ENCODE peak calls at places on chromosomes 3 and 15, in five cellular contexts. One of them, this sample, is unnamed.

GRCh38 chr3:174953068-174953467 is 93.9 kb downstream of the NAALADL2 start:
- DNase-seq in stimulated activated CD4-positive, alpha-beta T cell treated with anti-CD3 and anti-CD28 coated beads, Interleukin-1b, Interleukin-23, amount 100 ng/mL, for 1 hour: no peak
- DNase-seq in substantia nigra: no peak
- DNase-seq in right atrium auricular region: no peak
- DNase-seq in NCI-H748 treated with DMSO at 0.1 percent for 48 hours: no peak
- DNase-seq in this sample: no peak

GRCh38 chr15:52528465-52529288 is at the start of gene MYO5A:
- DNase-seq in stimulated activated CD4-positive, alpha-beta T cell treated with anti-CD3 and anti-CD28 coated beads, Interleukin-1b, Interleukin-23, amount 100 ng/mL, for 1 hour: peak; percentile 34
- DNase-seq in NCI-H748 treated with DMSO at 0.1 percent for 48 hours: no peak
- DNase-seq in right atrium auricular region: peak; percentile 64
- DNase-seq in substantia nigra: peak; percentile 61
- DNase-seq in this sample: peak; percentile 83

GRCh38 chr3:182989566-182989965 is 9.2 kb upstream of the DCUN1D1 start:
- DNase-seq in NCI-H748 treated with DMSO at 0.1 percent for 48 hours: no peak
- DNase-seq in substantia nigra: no peak
- DNase-seq in right atrium auricular region: peak; percentile 30
- DNase-seq in stimulated activated CD4-positive, alpha-beta T cell treated with anti-CD3 and anti-CD28 coated beads, Interleukin-1b, Interleukin-23, amount 100 ng/mL, for 1 hour: no peak
- DNase-seq in this sample: no peak

GRCh38 chr3:79040701-79041100 is 727.1 kb downstream of the ROBO1 start:
- DNase-seq in right atrium auricular region: no peak
- DNase-seq in stimulated activated CD4-positive, alpha-beta T cell treated with anti-CD3 and anti-CD28 coated beads, Interleukin-1b, Interleukin-23, amount 100 ng/mL, for 1 hour: no peak
- DNase-seq in NCI-H748 treated with DMSO at 0.1 percent for 48 hours: no peak
- DNase-seq in substantia nigra: no peak
- DNase-seq in this sample: no peak

GRCh38 chr15:85865070-85865684 is 70.5 kb upstream of the KLHL25 start:
- DNase-seq in stimulated activated CD4-positive, alpha-beta T cell treated with anti-CD3 and anti-CD28 coated beads, Interleukin-1b, Interleukin-23, amount 100 ng/mL, for 1 hour: no peak
- DNase-seq in NCI-H748 treated with DMSO at 0.1 percent for 48 hours: no peak
- DNase-seq in right atrium auricular region: peak; percentile 58
- DNase-seq in substantia nigra: no peak
- DNase-seq in this sample: no peak

GRCh38 chr3:124033360-124034015 is 41.6 kb upstream of the ROPN1 start:
- DNase-seq in NCI-H748 treated with DMSO at 0.1 percent for 48 hours: no peak
- DNase-seq in stimulated activated CD4-positive, alpha-beta T cell treated with anti-CD3 and anti-CD28 coated beads, Interleukin-1b, Interleukin-23, amount 100 ng/mL, for 1 hour: no peak
- DNase-seq in right atrium auricular region: no peak
- DNase-seq in substantia nigra: no peak
- DNase-seq in this sample: peak; percentile 11

GRCh38 chr3:158568784-158569183 is 2.2 kb upstream of the MLF1 start:
- DNase-seq in substantia nigra: no peak
- DNase-seq in NCI-H748 treated with DMSO at 0.1 percent for 48 hours: no peak
- DNase-seq in right atrium auricular region: no peak
- DNase-seq in stimulated activated CD4-positive, alpha-beta T cell treated with anti-CD3 and anti-CD28 coated beads, Interleukin-1b, Interleukin-23, amount 100 ng/mL, for 1 hour: no peak
- DNase-seq in this sample: no peak

GRCh38 chr15:93173369-93173768 is 84.4 kb upstream of the RGMA start:
- DNase-seq in substantia nigra: no peak
- DNase-seq in right atrium auricular region: no peak
- DNase-seq in stimulated activated CD4-positive, alpha-beta T cell treated with anti-CD3 and anti-CD28 coated beads, Interleukin-1b, Interleukin-23, amount 100 ng/mL, for 1 hour: no peak
- DNase-seq in NCI-H748 treated with DMSO at 0.1 percent for 48 hours: no peak
- DNase-seq in this sample: no peak

GRCh38 chr15:52493968-52494367 is 34.7 kb downstream of the MYO5A start:
- DNase-seq in substantia nigra: no peak
- DNase-seq in NCI-H748 treated with DMSO at 0.1 percent for 48 hours: no peak
- DNase-seq in stimulated activated CD4-positive, alpha-beta T cell treated with anti-CD3 and anti-CD28 coated beads, Interleukin-1b, Interleukin-23, amount 100 ng/mL, for 1 hour: no peak
- DNase-seq in right atrium auricular region: no peak
- DNase-seq in this sample: no peak

GRCh38 chr15:73317651-73318462 is 50.9 kb downstream of the HCN4 start:
- DNase-seq in stimulated activated CD4-positive, alpha-beta T cell treated with anti-CD3 and anti-CD28 coated beads, Interleukin-1b, Interleukin-23, amount 100 ng/mL, for 1 hour: no peak
- DNase-seq in right atrium auricular region: no peak
- DNase-seq in substantia nigra: no peak
- DNase-seq in NCI-H748 treated with DMSO at 0.1 percent for 48 hours: no peak
- DNase-seq in this sample: no peak

GRCh38 chr15:67803996-67804843 is 21.1 kb upstream of the SKOR1 start:
- DNase-seq in NCI-H748 treated with DMSO at 0.1 percent for 48 hours: no peak
- DNase-seq in substantia nigra: peak; percentile 6
- DNase-seq in right atrium auricular region: no peak
- DNase-seq in stimulated activated CD4-positive, alpha-beta T cell treated with anti-CD3 and anti-CD28 coated beads, Interleukin-1b, Interleukin-23, amount 100 ng/mL, for 1 hour: no peak
- DNase-seq in this sample: no peak

GRCh38 chr3:61866961-61867461 is 305.6 kb downstream of the PTPRG start:
- DNase-seq in NCI-H748 treated with DMSO at 0.1 percent for 48 hours: no peak
- DNase-seq in stimulated activated CD4-positive, alpha-beta T cell treated with anti-CD3 and anti-CD28 coated beads, Interleukin-1b, Interleukin-23, amount 100 ng/mL, for 1 hour: no peak
- DNase-seq in right atrium auricular region: no peak
- DNase-seq in substantia nigra: no peak
- DNase-seq in this sample: no peak

GRCh38 chr3:99532246-99532645 is 106.1 kb upstream of the COL8A1 start:
- DNase-seq in substantia nigra: peak; percentile 6
- DNase-seq in NCI-H748 treated with DMSO at 0.1 percent for 48 hours: no peak
- DNase-seq in right atrium auricular region: no peak
- DNase-seq in stimulated activated CD4-positive, alpha-beta T cell treated with anti-CD3 and anti-CD28 coated beads, Interleukin-1b, Interleukin-23, amount 100 ng/mL, for 1 hour: no peak
- DNase-seq in this sample: peak; percentile 1

GRCh38 chr3:184761120-184761841 is 49.4 kb upstream of the MAGEF1 start:
- DNase-seq in stimulated activated CD4-positive, alpha-beta T cell treated with anti-CD3 and anti-CD28 coated beads, Interleukin-1b, Interleukin-23, amount 100 ng/mL, for 1 hour: no peak
- DNase-seq in substantia nigra: no peak
- DNase-seq in right atrium auricular region: no peak
- DNase-seq in NCI-H748 treated with DMSO at 0.1 percent for 48 hours: no peak
- DNase-seq in this sample: no peak

GRCh38 chr3:16728762-16729745 is 123.8 kb upstream of the DAZL start:
- DNase-seq in substantia nigra: no peak
- DNase-seq in NCI-H748 treated with DMSO at 0.1 percent for 48 hours: no peak
- DNase-seq in stimulated activated CD4-positive, alpha-beta T cell treated with anti-CD3 and anti-CD28 coated beads, Interleukin-1b, Interleukin-23, amount 100 ng/mL, for 1 hour: no peak
- DNase-seq in right atrium auricular region: no peak
- DNase-seq in this sample: no peak

GRCh38 chr3:167228135-167228534 is 152.0 kb downstream of the ZBBX start:
- DNase-seq in substantia nigra: no peak
- DNase-seq in right atrium auricular region: no peak
- DNase-seq in stimulated activated CD4-positive, alpha-beta T cell treated with anti-CD3 and anti-CD28 coated beads, Interleukin-1b, Interleukin-23, amount 100 ng/mL, for 1 hour: no peak
- DNase-seq in NCI-H748 treated with DMSO at 0.1 percent for 48 hours: no peak
- DNase-seq in this sample: no peak

GRCh38 chr3:161220850-161221753 is at the start of gene NMD3:
- DNase-seq in substantia nigra: peak; percentile 82
- DNase-seq in stimulated activated CD4-positive, alpha-beta T cell treated with anti-CD3 and anti-CD28 coated beads, Interleukin-1b, Interleukin-23, amount 100 ng/mL, for 1 hour: peak; percentile 77
- DNase-seq in right atrium auricular region: peak; percentile 97
- DNase-seq in NCI-H748 treated with DMSO at 0.1 percent for 48 hours: peak; percentile 62
- DNase-seq in this sample: peak; percentile 93

GRCh38 chr15:73866881-73867410 is 6.4 kb upstream of the TBC1D21 start:
- DNase-seq in NCI-H748 treated with DMSO at 0.1 percent for 48 hours: no peak
- DNase-seq in right atrium auricular region: no peak
- DNase-seq in substantia nigra: no peak
- DNase-seq in stimulated activated CD4-positive, alpha-beta T cell treated with anti-CD3 and anti-CD28 coated beads, Interleukin-1b, Interleukin-23, amount 100 ng/mL, for 1 hour: no peak
- DNase-seq in this sample: no peak

GRCh38 chr3:45545476-45545875 is 49.1 kb upstream of the LIMD1 start:
- DNase-seq in stimulated activated CD4-positive, alpha-beta T cell treated with anti-CD3 and anti-CD28 coated beads, Interleukin-1b, Interleukin-23, amount 100 ng/mL, for 1 hour: no peak
- DNase-seq in substantia nigra: peak; percentile 85
- DNase-seq in NCI-H748 treated with DMSO at 0.1 percent for 48 hours: no peak
- DNase-seq in right atrium auricular region: peak; percentile 84
- DNase-seq in this sample: no peak

GRCh38 chr15:92619380-92620101 is 36.0 kb downstream of the FAM174B start:
- DNase-seq in stimulated activated CD4-positive, alpha-beta T cell treated with anti-CD3 and anti-CD28 coated beads, Interleukin-1b, Interleukin-23, amount 100 ng/mL, for 1 hour: no peak
- DNase-seq in NCI-H748 treated with DMSO at 0.1 percent for 48 hours: no peak
- DNase-seq in substantia nigra: no peak
- DNase-seq in right atrium auricular region: no peak
- DNase-seq in this sample: no peak

GRCh38 chr3:129022114-129022994 is 21.2 kb downstream of the EFCC1 start:
- DNase-seq in substantia nigra: no peak
- DNase-seq in stimulated activated CD4-positive, alpha-beta T cell treated with anti-CD3 and anti-CD28 coated beads, Interleukin-1b, Interleukin-23, amount 100 ng/mL, for 1 hour: no peak
- DNase-seq in right atrium auricular region: no peak
- DNase-seq in NCI-H748 treated with DMSO at 0.1 percent for 48 hours: no peak
- DNase-seq in this sample: no peak

GRCh38 chr3:65712156-65712555 is 326.6 kb downstream of the MAGI1 start:
- DNase-seq in substantia nigra: no peak
- DNase-seq in right atrium auricular region: no peak
- DNase-seq in NCI-H748 treated with DMSO at 0.1 percent for 48 hours: no peak
- DNase-seq in stimulated activated CD4-positive, alpha-beta T cell treated with anti-CD3 and anti-CD28 coated beads, Interleukin-1b, Interleukin-23, amount 100 ng/mL, for 1 hour: no peak
- DNase-seq in this sample: no peak

GRCh38 chr3:17404548-17404947 is 337.9 kb downstream of the TBC1D5 start:
- DNase-seq in substantia nigra: no peak
- DNase-seq in NCI-H748 treated with DMSO at 0.1 percent for 48 hours: no peak
- DNase-seq in right atrium auricular region: no peak
- DNase-seq in stimulated activated CD4-positive, alpha-beta T cell treated with anti-CD3 and anti-CD28 coated beads, Interleukin-1b, Interleukin-23, amount 100 ng/mL, for 1 hour: no peak
- DNase-seq in this sample: no peak

GRCh38 chr3:50324351-50325144 is 2.0 kb upstream of the HYAL2 start:
- DNase-seq in substantia nigra: peak; percentile 33
- DNase-seq in stimulated activated CD4-positive, alpha-beta T cell treated with anti-CD3 and anti-CD28 coated beads, Interleukin-1b, Interleukin-23, amount 100 ng/mL, for 1 hour: no peak
- DNase-seq in NCI-H748 treated with DMSO at 0.1 percent for 48 hours: peak; percentile 11
- DNase-seq in right atrium auricular region: peak; percentile 76
- DNase-seq in this sample: peak; percentile 72

GRCh38 chr15:77542491-77543001 is 90.2 kb downstream of the LINGO1 start:
- DNase-seq in substantia nigra: no peak
- DNase-seq in NCI-H748 treated with DMSO at 0.1 percent for 48 hours: no peak
- DNase-seq in stimulated activated CD4-positive, alpha-beta T cell treated with anti-CD3 and anti-CD28 coated beads, Interleukin-1b, Interleukin-23, amount 100 ng/mL, for 1 hour: no peak
- DNase-seq in right atrium auricular region: no peak
- DNase-seq in this sample: no peak

GRCh38 chr3:53171827-53172505 is 11.0 kb downstream of the PRKCD start:
- DNase-seq in stimulated activated CD4-positive, alpha-beta T cell treated with anti-CD3 and anti-CD28 coated beads, Interleukin-1b, Interleukin-23, amount 100 ng/mL, for 1 hour: no peak
- DNase-seq in NCI-H748 treated with DMSO at 0.1 percent for 48 hours: no peak
- DNase-seq in substantia nigra: no peak
- DNase-seq in right atrium auricular region: no peak
- DNase-seq in this sample: no peak

GRCh38 chr3:158718490-158719170 is 13.6 kb downstream of the RARRES1 start:
- DNase-seq in substantia nigra: no peak
- DNase-seq in stimulated activated CD4-positive, alpha-beta T cell treated with anti-CD3 and anti-CD28 coated beads, Interleukin-1b, Interleukin-23, amount 100 ng/mL, for 1 hour: no peak
- DNase-seq in right atrium auricular region: no peak
- DNase-seq in NCI-H748 treated with DMSO at 0.1 percent for 48 hours: no peak
- DNase-seq in this sample: no peak

GRCh38 chr15:62611002-62611401 is 431.5 kb upstream of the TPM1 start:
- DNase-seq in substantia nigra: no peak
- DNase-seq in stimulated activated CD4-positive, alpha-beta T cell treated with anti-CD3 and anti-CD28 coated beads, Interleukin-1b, Interleukin-23, amount 100 ng/mL, for 1 hour: no peak
- DNase-seq in NCI-H748 treated with DMSO at 0.1 percent for 48 hours: no peak
- DNase-seq in right atrium auricular region: no peak
- DNase-seq in this sample: no peak

GRCh38 chr15:77148191-77148590 is 77.3 kb upstream of the TSPAN3 start:
- DNase-seq in substantia nigra: no peak
- DNase-seq in right atrium auricular region: no peak
- DNase-seq in stimulated activated CD4-positive, alpha-beta T cell treated with anti-CD3 and anti-CD28 coated beads, Interleukin-1b, Interleukin-23, amount 100 ng/mL, for 1 hour: no peak
- DNase-seq in NCI-H748 treated with DMSO at 0.1 percent for 48 hours: no peak
- DNase-seq in this sample: no peak

GRCh38 chr3:481680-482079 is 285.1 kb downstream of the CHL1 start:
- DNase-seq in stimulated activated CD4-positive, alpha-beta T cell treated with anti-CD3 and anti-CD28 coated beads, Interleukin-1b, Interleukin-23, amount 100 ng/mL, for 1 hour: no peak
- DNase-seq in right atrium auricular region: no peak
- DNase-seq in substantia nigra: no peak
- DNase-seq in NCI-H748 treated with DMSO at 0.1 percent for 48 hours: no peak
- DNase-seq in this sample: no peak

GRCh38 chr3:53506110-53506762 is 11.8 kb downstream of the CACNA1D start:
- DNase-seq in stimulated activated CD4-positive, alpha-beta T cell treated with anti-CD3 and anti-CD28 coated beads, Interleukin-1b, Interleukin-23, amount 100 ng/mL, for 1 hour: no peak
- DNase-seq in substantia nigra: no peak
- DNase-seq in right atrium auricular region: no peak
- DNase-seq in NCI-H748 treated with DMSO at 0.1 percent for 48 hours: no peak
- DNase-seq in this sample: no peak

GRCh38 chr3:100972867-100973266 is 20.4 kb downstream of the ABI3BP start:
- DNase-seq in stimulated activated CD4-positive, alpha-beta T cell treated with anti-CD3 and anti-CD28 coated beads, Interleukin-1b, Interleukin-23, amount 100 ng/mL, for 1 hour: no peak
- DNase-seq in NCI-H748 treated with DMSO at 0.1 percent for 48 hours: no peak
- DNase-seq in right atrium auricular region: no peak
- DNase-seq in substantia nigra: no peak
- DNase-seq in this sample: no peak

GRCh38 chr3:108907194-108907593 is 46.5 kb downstream of the GUCA1C start:
- DNase-seq in substantia nigra: no peak
- DNase-seq in stimulated activated CD4-positive, alpha-beta T cell treated with anti-CD3 and anti-CD28 coated beads, Interleukin-1b, Interleukin-23, amount 100 ng/mL, for 1 hour: no peak
- DNase-seq in right atrium auricular region: no peak
- DNase-seq in NCI-H748 treated with DMSO at 0.1 percent for 48 hours: no peak
- DNase-seq in this sample: no peak

GRCh38 chr15:40567111-40567510 is 2.0 kb upstream of the RPUSD2 start:
- DNase-seq in substantia nigra: no peak
- DNase-seq in right atrium auricular region: no peak
- DNase-seq in NCI-H748 treated with DMSO at 0.1 percent for 48 hours: no peak
- DNase-seq in stimulated activated CD4-positive, alpha-beta T cell treated with anti-CD3 and anti-CD28 coated beads, Interleukin-1b, Interleukin-23, amount 100 ng/mL, for 1 hour: no peak
- DNase-seq in this sample: no peak

GRCh38 chr3:10357592-10358308 is 36.8 kb upstream of the SEC13 start:
- DNase-seq in substantia nigra: no peak
- DNase-seq in NCI-H748 treated with DMSO at 0.1 percent for 48 hours: no peak
- DNase-seq in right atrium auricular region: no peak
- DNase-seq in stimulated activated CD4-positive, alpha-beta T cell treated with anti-CD3 and anti-CD28 coated beads, Interleukin-1b, Interleukin-23, amount 100 ng/mL, for 1 hour: no peak
- DNase-seq in this sample: no peak

GRCh38 chr15:62506217-62506805 is 341.2 kb upstream of the C2CD4B start:
- DNase-seq in NCI-H748 treated with DMSO at 0.1 percent for 48 hours: peak; percentile 4
- DNase-seq in substantia nigra: no peak
- DNase-seq in right atrium auricular region: no peak
- DNase-seq in stimulated activated CD4-positive, alpha-beta T cell treated with anti-CD3 and anti-CD28 coated beads, Interleukin-1b, Interleukin-23, amount 100 ng/mL, for 1 hour: no peak
- DNase-seq in this sample: no peak

GRCh38 chr15:101506491-101506890 is 17.0 kb upstream of the PCSK6 start:
- DNase-seq in NCI-H748 treated with DMSO at 0.1 percent for 48 hours: no peak
- DNase-seq in right atrium auricular region: peak; percentile 36
- DNase-seq in stimulated activated CD4-positive, alpha-beta T cell treated with anti-CD3 and anti-CD28 coated beads, Interleukin-1b, Interleukin-23, amount 100 ng/mL, for 1 hour: no peak
- DNase-seq in substantia nigra: no peak
- DNase-seq in this sample: no peak

GRCh38 chr3:85560088-85560790 is 601.5 kb downstream of the CADM2 start:
- DNase-seq in right atrium auricular region: peak; percentile 64
- DNase-seq in NCI-H748 treated with DMSO at 0.1 percent for 48 hours: no peak
- DNase-seq in stimulated activated CD4-positive, alpha-beta T cell treated with anti-CD3 and anti-CD28 coated beads, Interleukin-1b, Interleukin-23, amount 100 ng/mL, for 1 hour: no peak
- DNase-seq in substantia nigra: no peak
- DNase-seq in this sample: no peak

This sample was measured in activated naive CD8-positive, alpha-beta T cell treated with anti-CD3 and anti-CD28 coated beads for 36 hours.